ENCODE peak calls at places on chromosomes 1 and 21, in eight cellular contexts. I is naive thymus-derived CD4-positive, alpha-beta T cell; V is HCT116; A is IMR-90; D is ovary; Y is GM12878; N is CD4-positive, alpha-beta memory T cell; X is left ventricle myocardium inferior. G is an unnamed sample.

GRCh38 chr1:3001471-3002348 is 19.6 kb upstream of the ACTRT2 start:
- DNase-seq in I (no peak), V (no peak), A (no peak), D (no peak), Y (no peak), N (no peak), X (no peak), G (no peak)

GRCh38 chr1:150537732-150538684 is 11.2 kb upstream of the ADAMTSL4 start:
- DNase-seq in I (no peak), V (no peak), A (peak), D (no peak), Y (no peak), N (no peak), X (peak), G (no peak)

GRCh38 chr1:210935905-210936304 is 198.0 kb downstream of the KCNH1 start:
- DNase-seq in I (no peak), V (no peak), A (no peak), D (no peak), Y (no peak), N (no peak), X (no peak), G (no peak)

GRCh38 chr1:198088360-198089071 is 68.3 kb upstream of the NEK7 start:
- DNase-seq in I (peak), V (peak), A (peak), D (no peak), Y (no peak), N (peak), X (no peak), G (peak)

GRCh38 chr1:93080424-93080823 is 1.3 kb downstream of the MTF2 start:
- DNase-seq in I (peak), V (peak), A (peak), D (no peak), Y (peak), N (peak), X (no peak), G (peak)

GRCh38 chr1:114715952-114716303 is 643 bp downstream of the NRAS start:
- DNase-seq in I (no peak), V (no peak), A (no peak), D (no peak), Y (no peak), N (no peak), X (no peak), G (no peak)

GRCh38 chr21:37758997-37759396 is 157.3 kb downstream of the KCNJ6 start:
- DNase-seq in I (no peak), V (no peak), A (peak), D (no peak), Y (no peak), N (no peak), X (no peak), G (no peak)

GRCh38 chr1:164660415-164661174 is 101.6 kb downstream of the PBX1 start:
- DNase-seq in I (peak), V (no peak), A (peak), D (no peak), Y (peak), N (peak), X (no peak), G (peak)

GRCh38 chr1:178048426-178048825 is 45.5 kb upstream of the RASAL2 start:
- DNase-seq in I (no peak), V (no peak), A (peak), D (no peak), Y (no peak), N (no peak), X (no peak), G (no peak)

GRCh38 chr1:61426884-61427283 is 298.1 kb downstream of the TM2D1 start:
- DNase-seq in I (no peak), V (no peak), A (no peak), D (no peak), Y (no peak), N (no peak), X (no peak), G (no peak)

GRCh38 chr1:204483791-204484190 is 10.8 kb downstream of the PIK3C2B start:
- DNase-seq in I (no peak), V (no peak), A (no peak), D (no peak), Y (no peak), N (no peak), X (no peak), G (no peak)

GRCh38 chr21:26826801-26827200 is 18.4 kb downstream of the ADAMTS1 start:
- DNase-seq in I (no peak), V (no peak), A (no peak), D (no peak), Y (no peak), N (no peak), X (no peak), G (no peak)

GRCh38 chr1:111204211-111204883 is 3.9 kb upstream of the DENND2D start:
- DNase-seq in I (peak), V (peak), A (no peak), D (peak), Y (peak), N (peak), X (peak), G (peak)

GRCh38 chr1:226064168-226064815 is 1.8 kb downstream of the H3-3A start:
- DNase-seq in I (peak), V (no peak), A (no peak), D (no peak), Y (no peak), N (peak), X (no peak), G (peak)

GRCh38 chr1:174974711-174975111 is 25.0 kb upstream of the CACYBP start:
- DNase-seq in I (no peak), V (no peak), A (no peak), D (no peak), Y (no peak), N (no peak), X (peak), G (no peak)

GRCh38 chr1:48718116-48718630 is 58.5 kb downstream of the BEND5 start:
- DNase-seq in I (no peak), V (no peak), A (no peak), D (no peak), Y (no peak), N (no peak), X (no peak), G (no peak)

GRCh38 chr1:39026947-39027507 is 877 bp downstream of the NDUFS5 start:
- DNase-seq in I (no peak), V (no peak), A (no peak), D (no peak), Y (no peak), N (no peak), X (no peak), G (no peak)

GRCh38 chr1:204321665-204322064 is 38.1 kb downstream of the PLEKHA6 start:
- DNase-seq in I (no peak), V (no peak), A (peak), D (no peak), Y (no peak), N (no peak), X (no peak), G (no peak)

GRCh38 chr1:201329801-201330200 is 46.5 kb downstream of the PKP1 start:
- DNase-seq in I (no peak), V (no peak), A (peak), D (no peak), Y (no peak), N (no peak), X (no peak), G (no peak)

GRCh38 chr1:13642306-13643004 is 57.5 kb upstream of the PRDM2 start:
- DNase-seq in I (no peak), V (no peak), A (no peak), D (no peak), Y (no peak), N (no peak), X (no peak), G (no peak)

GRCh38 chr1:233867028-233867427 is 37.4 kb upstream of the SLC35F3 start:
- DNase-seq in I (no peak), V (no peak), A (no peak), D (no peak), Y (no peak), N (no peak), X (no peak), G (no peak)

GRCh38 chr1:56854521-56855099 is at the start of gene C8A:
- DNase-seq in I (no peak), V (no peak), A (no peak), D (no peak), Y (no peak), N (no peak), X (no peak), G (no peak)

GRCh38 chr1:10171105-10171767 is 39.1 kb upstream of the KIF1B start:
- DNase-seq in I (no peak), V (no peak), A (no peak), D (no peak), Y (no peak), N (no peak), X (no peak), G (no peak)

GRCh38 chr21:36615274-36615964 is 83.5 kb upstream of the SIM2 start:
- DNase-seq in I (no peak), V (peak), A (no peak), D (no peak), Y (no peak), N (no peak), X (no peak), G (no peak)

GRCh38 chr21:34526618-34527290 is 14.7 kb upstream of the KCNE1 start:
- DNase-seq in I (no peak), V (peak), A (peak), D (peak), Y (no peak), N (no peak), X (peak), G (no peak)

GRCh38 chr1:159854101-159854692 is 8.3 kb downstream of the VSIG8 start:
- DNase-seq in I (no peak), V (no peak), A (no peak), D (peak), Y (no peak), N (peak), X (peak), G (no peak)

GRCh38 chr1:64474639-64475038 is 4.7 kb downstream of the CACHD1 start:
- DNase-seq in I (no peak), V (no peak), A (no peak), D (peak), Y (no peak), N (no peak), X (peak), G (no peak)

GRCh38 chr1:155261401-155261887 is 716 bp downstream of the SCAMP3 start:
- DNase-seq in I (no peak), V (no peak), A (peak), D (no peak), Y (no peak), N (no peak), X (no peak), G (no peak)

GRCh38 chr1:166133276-166133841 is 33.4 kb downstream of the FAM78B start:
- DNase-seq in I (no peak), V (peak), A (no peak), D (no peak), Y (no peak), N (no peak), X (no peak), G (no peak)

GRCh38 chr1:65992160-65993046 is 199.7 kb downstream of the PDE4B start:
- DNase-seq in I (no peak), V (no peak), A (no peak), D (no peak), Y (no peak), N (no peak), X (no peak), G (no peak)

GRCh38 chr1:1758692-1759455 is 19.4 kb downstream of the NADK start:
- DNase-seq in I (no peak), V (peak), A (no peak), D (no peak), Y (no peak), N (no peak), X (peak), G (no peak)

GRCh38 chr1:164771001-164771550 is 212.1 kb downstream of the PBX1 start:
- DNase-seq in I (no peak), V (no peak), A (peak), D (no peak), Y (no peak), N (no peak), X (no peak), G (no peak)

GRCh38 chr1:178021955-178022354 is 52.1 kb upstream of the SEC16B start:
- DNase-seq in I (no peak), V (no peak), A (no peak), D (no peak), Y (no peak), N (no peak), X (no peak), G (no peak)

GRCh38 chr21:14685568-14685967 is 139.5 kb upstream of the SAMSN1 start:
- DNase-seq in I (no peak), V (no peak), A (no peak), D (no peak), Y (peak), N (no peak), X (no peak), G (no peak)

GRCh38 chr1:155179107-155180031 is 5.7 kb downstream of the TRIM46 start:
- DNase-seq in I (no peak), V (no peak), A (no peak), D (peak), Y (no peak), N (no peak), X (no peak), G (no peak)

GRCh38 chr1:174875306-174875705 is 124.4 kb upstream of the CACYBP start:
- DNase-seq in I (peak), V (no peak), A (no peak), D (no peak), Y (no peak), N (peak), X (no peak), G (peak)

GRCh38 chr1:219340796-219341195 is 167.1 kb downstream of the LYPLAL1 start:
- DNase-seq in I (no peak), V (no peak), A (peak), D (no peak), Y (no peak), N (no peak), X (no peak), G (no peak)

GRCh38 chr1:15749399-15750291 is 7.3 kb downstream of the TMEM82 start:
- DNase-seq in I (no peak), V (no peak), A (no peak), D (peak), Y (no peak), N (no peak), X (no peak), G (no peak)
- H3K27ac ChIP-seq in I (no peak), V (no peak), A (no peak), D (no peak), Y (no peak), N (no peak), X (peak), G (no peak)

GRCh38 chr1:27409669-27410068 is 17.2 kb downstream of the GPR3 start:
- DNase-seq in I (no peak), V (no peak), A (no peak), D (no peak), Y (no peak), N (no peak), X (no peak), G (no peak)

GRCh38 chr1:27410709-27411108 is 18.3 kb downstream of the GPR3 start:
- DNase-seq in I (no peak), V (no peak), A (no peak), D (no peak), Y (no peak), N (no peak), X (no peak), G (no peak)

GRCh38 chr1:27416387-27417111 is 24.1 kb downstream of the GPR3 start:
- DNase-seq in I (peak), V (peak), A (peak), D (no peak), Y (peak), N (peak), X (no peak), G (no peak)

GRCh38 chr1:27412502-27412901 is 20.1 kb downstream of the GPR3 start:
- DNase-seq in I (no peak), V (no peak), A (no peak), D (no peak), Y (no peak), N (no peak), X (no peak), G (no peak)

GRCh38 chr1:27413004-27413403 is 20.6 kb downstream of the GPR3 start:
- DNase-seq in I (no peak), V (no peak), A (no peak), D (no peak), Y (no peak), N (no peak), X (no peak), G (no peak)
- H3K27ac ChIP-seq in I (no peak), V (no peak), A (no peak), D (no peak), Y (no peak), N (no peak), X (peak), G (no peak)

GRCh38 chr1:184632415-184633175 is 122.1 kb downstream of the EDEM3 start:
- DNase-seq in I (no peak), V (no peak), A (no peak), D (no peak), Y (no peak), N (no peak), X (peak), G (no peak)
- H3K27ac ChIP-seq in I (no peak), V (no peak), A (no peak), D (no peak), Y (no peak), N (no peak), X (peak), G (no peak)

GRCh38 chr1:94101613-94101940 is 19.4 kb downstream of the ABCA4 start:
- DNase-seq in I (no peak), V (no peak), A (peak), D (no peak), Y (no peak), N (no peak), X (no peak), G (no peak)
- H3K27ac ChIP-seq in I (no peak), V (no peak), A (no peak), D (no peak), Y (no peak), N (no peak), X (no peak), G (no peak)

GRCh38 chr1:228781801-228782661 is 46.8 kb downstream of the RHOU start:
- DNase-seq in I (no peak), V (no peak), A (no peak), D (no peak), Y (no peak), N (no peak), X (no peak), G (no peak)
- H3K27ac ChIP-seq in I (no peak), V (no peak), A (peak), D (no peak), Y (no peak), N (no peak), X (no peak), G (no peak)

G was measured in CD4-positive, CD25-positive, alpha-beta regulatory T cell.